ENCODE peak calls at places on chromosomes 16 and 17, in six cellular contexts. E is neural progenitor cell, S is HCT116, U is GM23248, B is OCI-LY7, P is GM23338. X is an unnamed sample.
A peak's percentile ranks its signal among the peaks of the same experiment; 100 is the strongest.

GRCh38 chr17:17754719-17755686 is 73.7 kb downstream of the RAI1 start:
- DNase-seq in E (no peak), S (no peak), U (no peak), B (no peak), P (no peak), X (no peak)

GRCh38 chr17:48882272-48882671 is 10.3 kb upstream of the ATP5MC1 start:
- DNase-seq in E (no peak), S (no peak), U (no peak), B (no peak), P (no peak), X (no peak)

GRCh38 chr17:44969144-44969780 is 1.2 kb upstream of the C1QL1 start:
- DNase-seq in E (peak; percentile 73), S (no peak), U (no peak), B (no peak), P (peak; percentile 65), X (no peak)

GRCh38 chr17:8016632-8017424 is 14.4 kb downstream of the GUCY2D start:
- DNase-seq in E (peak; percentile 80), S (no peak), U (peak; percentile 50), B (peak; percentile 50), P (peak; percentile 92), X (peak; percentile 65)

GRCh38 chr17:62631936-62632924 is 4.8 kb downstream of the MRC2 start:
- DNase-seq in E (no peak), S (no peak), U (no peak), B (no peak), P (peak; percentile 40), X (no peak)

GRCh38 chr17:28725660-28726395 is at the start of gene TLCD1:
- DNase-seq in E (peak; percentile 93), S (no peak), U (peak; percentile 90), B (peak; percentile 52), P (peak; percentile 85), X (peak; percentile 68)

GRCh38 chr16:81600275-81600674 is 155.7 kb downstream of the CMIP start:
- DNase-seq in E (peak; percentile 35), S (no peak), U (peak; percentile 71), B (no peak), P (no peak), X (peak; percentile 76)

GRCh38 chr16:16861546-16861945 is 482.6 kb downstream of the NPIPA7 start:
- DNase-seq in E (peak; percentile 80), S (peak; percentile 18), U (peak; percentile 75), B (peak; percentile 61), P (peak; percentile 83), X (peak; percentile 34)

GRCh38 chr17:18117974-18118632 is 9.5 kb downstream of the MYO15A start:
- DNase-seq in E (no peak), S (no peak), U (no peak), B (no peak), P (no peak), X (no peak)

GRCh38 chr16:58365623-58366022 is 26.6 kb upstream of the GINS3 start:
- DNase-seq in E (no peak), S (no peak), U (no peak), B (no peak), P (no peak), X (no peak)

GRCh38 chr17:34254651-34255380 is at the start of gene CCL2:
- DNase-seq in E (peak; percentile 73), S (no peak), U (peak; percentile 78), B (no peak), P (peak; percentile 85), X (no peak)

GRCh38 chr17:72725432-72726068 is 366.9 kb downstream of the SLC39A11 start:
- DNase-seq in E (peak; percentile 85), S (peak; percentile 66), U (peak; percentile 76), B (peak; percentile 80), P (peak; percentile 78), X (peak; percentile 88)

GRCh38 chr16:77624085-77624484 is 98.2 kb upstream of the NUDT7 start:
- DNase-seq in E (no peak), S (no peak), U (no peak), B (no peak), P (no peak), X (no peak)

GRCh38 chr16:52573365-52574104 is 26.6 kb upstream of the TOX3 start:
- DNase-seq in E (no peak), S (no peak), U (no peak), B (no peak), P (no peak), X (no peak)

GRCh38 chr17:64357191-64357981 is 33.3 kb downstream of the PECAM1 start:
- DNase-seq in E (no peak), S (no peak), U (peak; percentile 98), B (no peak), P (peak; percentile 50), X (peak; percentile 76)

GRCh38 chr17:82229686-82230626 is 1.1 kb downstream of the SLC16A3 start:
- DNase-seq in E (peak; percentile 48), S (no peak), U (no peak), B (no peak), P (no peak), X (no peak)

GRCh38 chr17:36935681-36936454 is 1.4 kb upstream of the LHX1 start:
- DNase-seq in E (peak; percentile 63), S (no peak), U (no peak), B (no peak), P (peak; percentile 84), X (no peak)

GRCh38 chr16:3020247-3020603 is at the start of gene TNFRSF12A:
- DNase-seq in E (peak; percentile 93), S (peak; percentile 49), U (peak; percentile 93), B (peak; percentile 84), P (peak; percentile 92), X (peak; percentile 79)

GRCh38 chr17:48064638-48065037 is 16.5 kb downstream of the NFE2L1 start:
- DNase-seq in E (no peak), S (no peak), U (no peak), B (no peak), P (peak; percentile 33), X (no peak)

GRCh38 chr16:57299009-57299718 is 14.7 kb upstream of the PLLP start:
- DNase-seq in E (no peak), S (no peak), U (peak; percentile 91), B (no peak), P (peak; percentile 79), X (peak; percentile 73)

GRCh38 chr17:68383120-68383442 is 74.2 kb downstream of the WIPI1 start:
- DNase-seq in E (no peak), S (no peak), U (no peak), B (no peak), P (no peak), X (no peak)

GRCh38 chr17:68379150-68379510 is 78.2 kb downstream of the WIPI1 start:
- DNase-seq in E (no peak), S (no peak), U (no peak), B (no peak), P (no peak), X (no peak)

GRCh38 chr17:68379692-68380677 is 77.3 kb downstream of the WIPI1 start:
- DNase-seq in E (no peak), S (no peak), U (no peak), B (no peak), P (no peak), X (no peak)

GRCh38 chr17:68382582-68383085 is 74.7 kb downstream of the WIPI1 start:
- DNase-seq in E (no peak), S (no peak), U (peak; percentile 21), B (no peak), P (no peak), X (no peak)

GRCh38 chr17:68381076-68381900 is 76.0 kb downstream of the WIPI1 start:
- DNase-seq in E (no peak), S (peak; percentile 98), U (peak; percentile 100), B (no peak), P (no peak), X (peak; percentile 98)
- TF ChIP-seq EZH2phosphoT487 in E (no peak), S (no peak), U (no peak), B (no peak), P (no peak), X (peak; percentile 66)

GRCh38 chr16:24801761-24802302 is 43.9 kb upstream of the SLC5A11 start:
- DNase-seq in E (no peak), S (no peak), U (no peak), B (no peak), P (no peak), X (no peak)

GRCh38 chr16:24810951-24811843 is 34.6 kb upstream of the SLC5A11 start:
- DNase-seq in E (no peak), S (no peak), U (peak; percentile 7), B (no peak), P (no peak), X (no peak)

GRCh38 chr16:24800586-24800985 is 45.2 kb upstream of the SLC5A11 start:
- DNase-seq in E (no peak), S (no peak), U (peak; percentile 62), B (no peak), P (peak; percentile 17), X (peak; percentile 13)

GRCh38 chr16:24805484-24805883 is 40.3 kb upstream of the SLC5A11 start:
- DNase-seq in E (no peak), S (no peak), U (no peak), B (no peak), P (no peak), X (no peak)
- TF ChIP-seq EZH2phosphoT487 in E (no peak), S (no peak), U (no peak), B (no peak), P (no peak), X (no peak)

DNA sequence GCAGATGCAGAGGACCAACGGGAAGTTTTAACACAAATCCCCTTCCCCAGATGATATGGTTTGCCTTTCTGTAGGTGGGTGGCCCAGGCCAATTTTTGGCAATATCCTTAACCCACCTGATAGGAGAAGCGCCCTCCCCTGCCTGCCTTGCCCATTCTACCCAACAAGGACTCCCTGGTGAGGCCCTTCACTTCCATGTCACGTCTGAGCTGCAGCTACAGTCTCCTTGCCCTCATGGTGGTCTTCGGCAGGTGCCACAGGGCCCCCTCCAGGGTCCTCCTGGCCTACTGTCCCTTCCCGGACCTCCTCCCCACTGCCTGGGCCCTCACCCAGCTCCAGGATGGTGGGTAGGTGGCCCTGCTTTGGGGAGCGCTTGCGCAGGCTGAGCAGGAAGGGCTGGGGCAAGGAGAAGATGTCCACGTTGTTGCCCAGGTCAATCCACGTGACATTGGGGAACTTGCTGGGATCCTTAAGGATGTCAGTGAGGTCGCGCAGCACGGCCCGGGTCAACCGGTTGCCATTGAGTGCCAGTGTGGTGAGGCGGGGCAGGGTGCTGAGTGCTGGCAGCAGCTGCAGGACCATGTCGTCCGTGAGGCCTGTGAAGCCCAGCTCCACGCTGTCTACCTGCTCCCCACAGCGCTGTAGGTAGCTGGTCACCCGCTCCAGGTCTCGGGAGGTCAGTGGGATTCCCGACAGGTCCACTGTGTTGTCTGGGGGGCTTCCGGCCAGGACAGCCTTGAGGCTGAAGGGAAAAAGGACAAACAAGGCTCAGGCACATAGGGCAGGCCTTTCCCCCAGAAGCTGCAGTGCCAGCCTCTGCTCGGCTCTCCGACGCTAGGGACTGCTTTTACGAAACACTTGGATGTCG is 28.3 kb downstream of the TRPV2 start:
- DNase-seq in E (no peak), S (no peak), U (no peak), B (no peak), P (no peak), X (no peak)
- TF ChIP-seq EZH2phosphoT487 in E (no peak), S (no peak), U (no peak), B (no peak), P (no peak), X (no peak)

DNA sequence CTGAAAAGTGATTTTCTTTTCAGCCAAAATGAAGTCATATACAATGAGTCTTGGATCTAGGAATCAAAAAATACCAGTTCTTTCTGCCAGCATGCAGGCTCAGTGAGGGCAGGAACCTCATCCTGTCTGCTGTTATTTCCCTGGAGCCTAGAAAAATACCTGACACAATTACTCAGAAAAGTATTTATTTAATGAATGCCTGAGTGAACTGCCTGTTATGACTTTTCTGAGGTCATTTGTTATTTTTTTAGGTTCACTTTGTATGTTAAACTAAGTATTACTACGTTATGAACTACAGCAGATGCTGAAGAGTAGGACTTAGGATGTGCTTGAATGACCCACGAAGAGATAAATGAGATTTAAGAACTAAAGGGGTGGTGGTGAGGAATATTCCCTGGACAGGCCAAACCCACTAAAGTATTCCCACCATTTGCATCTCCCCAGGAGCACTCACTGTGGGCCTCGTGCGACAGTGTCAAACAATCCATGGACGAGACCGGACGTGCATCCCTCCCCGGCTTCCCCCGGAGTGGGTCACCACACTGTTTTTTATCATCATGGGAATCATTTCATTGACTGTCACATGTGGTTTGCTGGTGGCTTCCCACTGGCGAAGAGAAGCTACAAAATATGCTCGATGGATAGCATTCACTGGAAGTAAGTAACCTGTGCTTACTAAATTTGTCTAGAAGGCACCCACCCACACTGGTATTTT is 17.1 kb upstream of the VWA3A start:
- DNase-seq in E (no peak), S (no peak), U (peak; percentile 39), B (no peak), P (no peak), X (peak; percentile 30)
- TF ChIP-seq EZH2phosphoT487 in E (no peak), S (no peak), U (no peak), B (no peak), P (no peak), X (no peak)

X was measured in PC-3.